ENCODE peak calls at places on chromosomes 7 and 10, in six cellular contexts. Y, L, H, T, E and G are unnamed samples.

GRCh38 chr7:146655928-146656797 is 539.6 kb downstream of the CNTNAP2 start:
- DNase-seq in T (no peak), H (no peak), E (no peak), L (peak), Y (no peak), G (no peak)

GRCh38 chr10:124522131-124522902 is 60.7 kb downstream of the LHPP start:
- DNase-seq in T (no peak), Y (no peak), E (no peak), L (no peak), H (no peak), G (no peak)

GRCh38 chr7:95687759-95688343 is 84.5 kb upstream of the DYNC1I1 start:
- DNase-seq in E (no peak), Y (no peak), T (no peak), L (peak), H (no peak), G (peak)

GRCh38 chr10:113108180-113108835 is 158.3 kb downstream of the TCF7L2 start:
- DNase-seq in Y (peak), L (no peak), E (no peak), H (no peak), T (no peak), G (no peak)

GRCh38 chr10:58266003-58266825 is 1.5 kb downstream of the IPMK start:
- DNase-seq in E (no peak), Y (no peak), H (no peak), T (no peak), L (peak), G (peak)

GRCh38 chr10:11631291-11631690 is 19.8 kb upstream of the USP6NL start:
- DNase-seq in E (no peak), T (no peak), Y (no peak), H (no peak), L (no peak), G (no peak)

GRCh38 chr7:114364151-114364550 is 50.5 kb upstream of the FOXP2 start:
- DNase-seq in Y (no peak), E (no peak), H (no peak), T (no peak), L (no peak), G (no peak)

GRCh38 chr7:36112969-36113368 is 40.1 kb upstream of the EEPD1 start:
- DNase-seq in Y (no peak), H (no peak), E (no peak), T (no peak), L (no peak), G (no peak)

GRCh38 chr7:92614586-92615237 is 24.5 kb upstream of the FAM133B start:
- DNase-seq in E (no peak), T (no peak), Y (no peak), H (peak), L (peak), G (no peak)

DNA sequence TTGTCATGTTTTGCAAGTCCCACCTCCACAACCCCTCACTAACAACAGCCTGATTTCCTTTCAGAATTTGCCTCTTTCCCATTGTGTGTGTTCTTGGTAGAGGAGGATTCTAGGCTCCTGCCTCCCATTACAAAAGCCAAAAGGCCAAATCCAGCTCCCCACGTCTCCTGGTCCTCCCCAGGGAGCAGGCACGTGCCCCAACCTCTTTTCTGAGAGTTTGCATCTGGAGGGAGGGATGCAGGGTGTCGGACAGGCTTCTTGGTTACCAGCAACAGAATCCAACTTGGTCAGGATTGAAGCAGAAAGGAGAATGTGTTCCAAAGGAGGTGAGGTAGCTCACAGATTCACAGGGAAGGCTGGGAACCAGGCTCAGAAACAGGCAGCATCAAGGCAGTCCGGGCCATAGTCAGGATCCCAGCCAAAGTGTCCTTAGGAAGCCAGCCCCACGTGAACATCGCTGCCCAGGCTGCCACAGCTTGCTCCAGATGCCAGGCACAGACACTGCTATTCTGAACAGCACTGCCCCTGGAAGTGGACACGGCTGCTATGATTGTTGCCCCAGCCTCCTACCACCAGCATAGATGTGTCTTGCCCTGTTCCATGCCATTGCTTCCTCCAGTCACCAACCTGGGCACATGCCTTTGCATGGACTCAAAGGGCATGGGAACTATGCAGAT is 264.3 kb upstream of the ZMIZ1 start:
- DNase-seq in Y (peak), E (no peak), T (peak), H (peak), L (no peak), G (no peak)
- H3K4me3 ChIP-seq in Y (no peak), E (no peak), T (no peak), H (no peak), L (no peak), G (no peak)

GRCh38 chr10:121459765-121460453 is 138.3 kb downstream of the FGFR2 start:
- DNase-seq in L (peak), T (peak), Y (no peak), E (no peak), H (no peak), G (no peak)
- TF ChIP-seq CTCF in L (no peak), T (no peak), Y (no peak), E (no peak), H (no peak), G (no peak)

GRCh38 chr7:55019329-55019690 is 493 bp downstream of the EGFR start:
- DNase-seq in E (no peak), L (no peak), H (peak), T (peak), Y (peak), G (no peak)
- H3K4me3 ChIP-seq in E (no peak), L (peak), H (peak), T (peak), Y (peak), G (no peak)

DNA sequence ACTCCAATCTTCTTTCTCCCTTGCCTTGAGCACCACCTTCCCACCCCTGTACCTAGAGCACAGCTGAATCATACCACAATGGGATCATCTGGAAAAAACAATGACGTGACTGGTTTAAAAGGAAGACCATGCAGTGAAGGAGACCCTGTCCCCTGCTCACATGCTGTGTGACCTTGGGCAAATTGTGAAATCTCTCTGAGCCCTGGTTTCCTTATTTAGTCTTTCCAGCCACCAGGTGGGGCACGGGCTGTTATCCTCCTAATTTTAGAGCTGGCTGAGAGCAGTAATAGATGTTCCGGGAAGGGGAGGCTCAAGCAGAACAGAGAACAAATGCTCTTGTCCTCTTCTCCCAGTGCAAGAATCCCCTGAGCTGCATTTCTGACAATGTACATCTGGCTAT is 198.3 kb downstream of the RPS24 start:
- DNase-seq in H (peak), Y (no peak), T (no peak), L (peak), E (no peak), G (no peak)
- TF ChIP-seq CTCF in H (no peak), Y (peak), T (no peak), L (peak), E (no peak), G (no peak)

GRCh38 chr10:42544945-42545344 is 93.4 kb downstream of the ZNF33B start:
- DNase-seq in T (no peak), H (no peak), E (no peak), Y (no peak), L (no peak), G (no peak)

GRCh38 chr10:42549851-42550250 is 88.5 kb downstream of the ZNF33B start:
- DNase-seq in T (no peak), E (no peak), L (no peak), H (no peak), Y (no peak), G (no peak)

GRCh38 chr10:42552188-42553063 is 85.9 kb downstream of the ZNF33B start:
- DNase-seq in H (peak), T (peak), Y (peak), E (peak), L (peak), G (peak)

GRCh38 chr10:42551582-42552187 is 86.7 kb downstream of the ZNF33B start:
- DNase-seq in H (no peak), T (no peak), E (no peak), L (peak), Y (no peak), G (peak)

DNA sequence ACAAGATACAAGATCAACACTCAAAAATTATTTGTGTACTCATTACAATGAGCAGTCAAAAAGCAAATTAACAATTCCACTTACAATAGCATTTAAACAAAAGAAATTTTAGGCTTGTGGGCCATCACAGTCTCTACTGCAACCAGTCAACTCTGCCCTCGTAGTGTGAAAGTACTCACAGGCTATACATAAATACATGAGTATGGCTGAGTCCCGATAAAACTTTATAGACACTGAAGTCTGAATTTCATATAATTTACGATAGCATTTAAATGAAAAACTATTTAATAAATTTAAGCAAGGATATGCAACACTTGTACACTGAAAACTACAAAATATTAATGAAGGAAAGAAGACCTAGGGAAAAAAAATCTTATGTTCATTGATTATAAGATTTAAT is 90.1 kb downstream of the ZNF33B start:
- DNase-seq in H (no peak), Y (no peak), T (no peak), E (no peak), L (no peak), G (no peak)
- H3K4me3 ChIP-seq in H (no peak), Y (no peak), T (no peak), E (no peak), L (no peak), G (no peak)

DNA sequence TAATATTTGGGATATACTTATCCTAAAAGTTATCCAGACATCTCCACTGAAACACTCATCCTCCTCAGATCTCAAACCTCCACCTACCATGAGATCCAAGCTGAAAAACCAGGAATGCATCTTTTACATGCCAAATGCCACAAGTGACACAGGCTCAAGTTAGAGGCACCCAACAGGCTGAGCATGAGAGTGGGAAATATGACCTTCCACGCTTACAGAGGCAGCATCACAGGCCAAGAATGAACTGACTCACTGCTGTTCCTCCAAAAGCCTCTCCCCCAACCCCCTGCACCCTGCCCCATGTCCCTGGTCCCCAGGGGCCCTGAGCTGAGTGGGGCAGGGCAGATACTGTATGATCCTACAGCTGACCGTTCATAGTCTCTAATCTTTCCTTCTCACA is 4.8 kb upstream of the MTPAP start:
- DNase-seq in T (no peak), H (no peak), Y (no peak), L (peak), E (no peak), G (no peak)
- TF ChIP-seq CTCF in T (no peak), H (no peak), Y (no peak), L (no peak), E (no peak), G (no peak)

GRCh38 chr7:130957140-130957513 is 223.1 kb upstream of the KLF14 start:
- DNase-seq in Y (no peak), E (no peak), T (no peak), L (no peak), H (no peak), G (no peak)

GRCh38 chr7:130960208-130960988 is 226.4 kb upstream of the KLF14 start:
- DNase-seq in H (no peak), L (peak), T (no peak), Y (no peak), E (peak), G (peak)

GRCh38 chr7:130957722-130958360 is 223.8 kb upstream of the KLF14 start:
- DNase-seq in Y (no peak), L (no peak), E (no peak), T (no peak), H (no peak), G (no peak)

GRCh38 chr7:130959743-130960207 is 225.8 kb upstream of the KLF14 start:
- DNase-seq in T (no peak), E (no peak), L (peak), Y (no peak), H (no peak), G (peak)

DNA sequence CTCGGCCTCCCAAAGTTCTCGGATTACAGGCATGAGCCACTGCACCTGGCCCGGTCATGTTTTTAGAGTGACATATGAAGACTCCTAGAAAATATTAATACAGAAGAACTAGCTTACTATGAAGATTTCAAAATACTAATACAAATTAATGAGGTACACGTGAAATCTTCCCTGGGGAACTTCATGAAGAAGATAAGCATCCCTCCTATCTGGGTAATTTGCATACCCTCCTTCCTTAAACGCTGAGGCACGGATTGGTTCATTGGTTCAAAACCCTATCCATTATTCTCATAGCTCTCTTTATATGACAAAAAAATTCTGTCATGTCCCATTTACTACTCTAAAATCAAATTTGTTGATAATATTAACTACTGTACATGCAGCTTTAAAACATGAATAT is 224.8 kb upstream of the KLF14 start:
- DNase-seq in H (no peak), E (no peak), Y (no peak), T (no peak), L (no peak), G (no peak)
- H3K4me3 ChIP-seq in H (peak), E (peak), Y (no peak), T (no peak), L (no peak), G (peak)

GRCh38 chr7:101410743-101411476 is 48.2 kb downstream of the COL26A1 start:
- DNase-seq in L (peak), E (no peak), H (no peak), Y (peak), T (no peak), G (peak)
- TF ChIP-seq CTCF in L (peak), E (peak), H (peak), Y (peak), T (peak), G (peak)